ENCODE peak calls at places on chromosomes 4 and X, in six cellular contexts. L is epithelial cell of esophagus; J is CD8-positive, alpha-beta T cell; D is fibroblast of lung; U is gastrocnemius medialis; A is K562. P is an unnamed sample.

GRCh38 chrX:97310373-97310772 is 426.7 kb downstream of the RPA4 start:
- DNase-seq in A (no peak), J (no peak), U (no peak), L (peak; percentile 55), D (no peak), P (no peak)

GRCh38 chr4:158535130-158535614 is 13.5 kb downstream of the RXFP1 start:
- DNase-seq in D (peak; percentile 71), L (peak; percentile 64), A (no peak), U (no peak), J (no peak), P (no peak)

GRCh38 chr4:184350964-184351363 is 123.4 kb downstream of the IRF2 start:
- DNase-seq in U (no peak), A (no peak), L (no peak), J (no peak), D (no peak), P (no peak)

GRCh38 chr4:76665139-76665538 is 230.1 kb downstream of the SHROOM3 start:
- DNase-seq in A (no peak), L (peak; percentile 95), D (no peak), J (no peak), U (no peak), P (peak; percentile 80)

GRCh38 chr4:173214661-173215060 is 46.0 kb downstream of the GALNT7 start:
- DNase-seq in L (peak; percentile 47), U (no peak), A (no peak), J (no peak), D (peak; percentile 76), P (no peak)

GRCh38 chr4:40934671-40935070 is 184.9 kb downstream of the NSUN7 start:
- DNase-seq in A (no peak), D (no peak), J (no peak), U (no peak), L (no peak), P (no peak)

GRCh38 chr4:76589872-76590846 is 155.1 kb downstream of the SHROOM3 start:
- DNase-seq in L (no peak), A (no peak), U (no peak), D (peak; percentile 83), J (no peak), P (peak; percentile 68)

GRCh38 chr4:21769404-21770147 is 179.0 kb downstream of the KCNIP4 start:
- DNase-seq in L (peak; percentile 59), J (no peak), U (no peak), D (peak; percentile 69), A (no peak), P (peak; percentile 10)

GRCh38 chr4:72505314-72505744 is 63.7 kb downstream of the ADAMTS3 start:
- DNase-seq in U (no peak), J (no peak), A (peak; percentile 22), D (peak; percentile 73), L (peak; percentile 72), P (peak; percentile 2)

GRCh38 chr4:79042079-79042674 is 102.9 kb upstream of the PAQR3 start:
- DNase-seq in U (no peak), D (peak; percentile 54), A (peak; percentile 24), J (no peak), L (peak; percentile 46), P (peak; percentile 9)

GRCh38 chrX:106897259-106897658 is 5.9 kb downstream of the RIPPLY1 start:
- DNase-seq in A (no peak), D (peak; percentile 49), J (no peak), U (no peak), L (peak; percentile 53), P (no peak)

GRCh38 chr4:76059750-76060149 is 14.8 kb upstream of the ART3 start:
- DNase-seq in J (no peak), L (peak; percentile 91), D (peak; percentile 17), A (no peak), U (no peak), P (no peak)

GRCh38 chr4:104763554-104764210 is 269.0 kb upstream of the CXXC4 start:
- DNase-seq in U (no peak), L (no peak), A (no peak), J (no peak), D (no peak), P (no peak)

GRCh38 chrX:18010251-18010650 is 149.2 kb upstream of the RAI2 start:
- DNase-seq in D (no peak), L (no peak), U (no peak), J (no peak), A (no peak), P (no peak)

GRCh38 chrX:65196758-65197371 is 220.6 kb upstream of the ZC4H2 start:
- DNase-seq in J (no peak), A (no peak), L (peak; percentile 1), D (no peak), U (no peak), P (peak; percentile 37)

GRCh38 chr4:30757357-30757756 is 37.2 kb downstream of the PCDH7 start:
- DNase-seq in L (peak; percentile 98), U (no peak), D (peak; percentile 76), J (no peak), A (no peak), P (peak; percentile 42)

GRCh38 chr4:117134386-117134785 is 49.0 kb upstream of the TRAM1L1 start:
- DNase-seq in L (peak; percentile 61), J (no peak), A (no peak), D (peak; percentile 82), U (no peak), P (peak; percentile 41)

GRCh38 chr4:20829958-20830357 is 129.7 kb downstream of the PACRGL start:
- DNase-seq in U (no peak), D (no peak), L (peak; percentile 75), A (no peak), J (no peak), P (no peak)

GRCh38 chr4:139014391-139015268 is 951 bp upstream of the NOCT start:
- DNase-seq in J (no peak), U (no peak), D (peak; percentile 91), A (no peak), L (peak; percentile 95), P (peak; percentile 41)

GRCh38 chr4:140740906-140741670 is 15.1 kb downstream of the TBC1D9 start:
- DNase-seq in D (no peak), J (no peak), A (no peak), L (no peak), U (no peak), P (no peak)

GRCh38 chr4:113114884-113115283 is 65.4 kb downstream of the ANK2 start:
- DNase-seq in U (no peak), L (no peak), J (no peak), A (no peak), D (no peak), P (no peak)

GRCh38 chr4:24121395-24122175 is 231.7 kb upstream of the PPARGC1A start:
- DNase-seq in D (peak; percentile 31), A (no peak), J (no peak), L (no peak), U (no peak), P (no peak)
- TF ChIP-seq CTCF in D (no peak), A (no peak), J (no peak), L (no peak), U (no peak), P (no peak)

GRCh38 chr4:123941306-123941705 is 544.7 kb downstream of the SPRY1 start:
- DNase-seq in L (no peak), U (no peak), A (no peak), D (no peak), J (no peak), P (no peak)

GRCh38 chr4:123939621-123940020 is 543.0 kb downstream of the SPRY1 start:
- DNase-seq in J (no peak), A (no peak), L (peak; percentile 74), U (no peak), D (peak; percentile 85), P (no peak)

GRCh38 chr4:123937612-123938011 is 541.0 kb downstream of the SPRY1 start:
- DNase-seq in U (no peak), J (no peak), L (no peak), A (no peak), D (peak; percentile 19), P (no peak)

GRCh38 chr4:123940604-123941003 is 544.0 kb downstream of the SPRY1 start:
- DNase-seq in L (no peak), U (no peak), J (no peak), A (no peak), D (no peak), P (no peak)

GRCh38 chr4:123936615-123937014 is 540.0 kb downstream of the SPRY1 start:
- DNase-seq in J (no peak), A (no peak), U (no peak), L (no peak), D (no peak), P (no peak)
- TF ChIP-seq CTCF in J (no peak), A (no peak), U (no peak), L (no peak), D (no peak), P (no peak)

DNA sequence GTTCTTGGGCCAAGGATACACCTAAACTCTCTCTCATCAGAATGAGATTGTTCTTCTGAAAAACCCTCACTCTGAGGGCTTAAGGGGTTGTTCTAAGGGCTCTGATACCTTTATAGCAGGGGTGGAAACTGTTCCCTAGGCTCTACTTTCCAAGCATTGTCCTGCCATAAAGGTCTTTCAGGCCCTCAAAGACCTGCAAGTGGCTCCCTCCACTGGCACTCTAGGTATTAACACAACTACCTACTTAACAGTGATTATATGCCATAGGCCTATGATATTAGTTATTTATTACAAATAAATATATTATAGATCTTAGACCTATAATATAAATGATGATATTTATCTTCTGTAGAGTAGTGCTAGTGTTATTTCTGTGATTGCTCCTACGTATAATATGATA is 473.7 kb upstream of the RPS6KA3 start:
- DNase-seq in D (no peak), U (no peak), A (no peak), L (no peak), J (no peak), P (no peak)
- TF ChIP-seq CTCF in D (no peak), U (no peak), A (no peak), L (no peak), J (no peak), P (no peak)

GRCh38 chr4:6152879-6153705 is 47.3 kb downstream of the JAKMIP1 start:
- DNase-seq in D (no peak), J (no peak), U (no peak), L (no peak), A (no peak), P (no peak)

GRCh38 chr4:6147441-6147840 is 52.9 kb downstream of the JAKMIP1 start:
- DNase-seq in L (no peak), J (no peak), A (no peak), U (no peak), D (no peak), P (no peak)

GRCh38 chr4:6143603-6144181 is 56.7 kb downstream of the JAKMIP1 start:
- DNase-seq in A (no peak), L (no peak), J (no peak), D (no peak), U (no peak), P (no peak)

GRCh38 chr4:6150046-6150735 is 50.2 kb downstream of the JAKMIP1 start:
- DNase-seq in D (no peak), J (no peak), A (no peak), L (no peak), U (no peak), P (no peak)

DNA sequence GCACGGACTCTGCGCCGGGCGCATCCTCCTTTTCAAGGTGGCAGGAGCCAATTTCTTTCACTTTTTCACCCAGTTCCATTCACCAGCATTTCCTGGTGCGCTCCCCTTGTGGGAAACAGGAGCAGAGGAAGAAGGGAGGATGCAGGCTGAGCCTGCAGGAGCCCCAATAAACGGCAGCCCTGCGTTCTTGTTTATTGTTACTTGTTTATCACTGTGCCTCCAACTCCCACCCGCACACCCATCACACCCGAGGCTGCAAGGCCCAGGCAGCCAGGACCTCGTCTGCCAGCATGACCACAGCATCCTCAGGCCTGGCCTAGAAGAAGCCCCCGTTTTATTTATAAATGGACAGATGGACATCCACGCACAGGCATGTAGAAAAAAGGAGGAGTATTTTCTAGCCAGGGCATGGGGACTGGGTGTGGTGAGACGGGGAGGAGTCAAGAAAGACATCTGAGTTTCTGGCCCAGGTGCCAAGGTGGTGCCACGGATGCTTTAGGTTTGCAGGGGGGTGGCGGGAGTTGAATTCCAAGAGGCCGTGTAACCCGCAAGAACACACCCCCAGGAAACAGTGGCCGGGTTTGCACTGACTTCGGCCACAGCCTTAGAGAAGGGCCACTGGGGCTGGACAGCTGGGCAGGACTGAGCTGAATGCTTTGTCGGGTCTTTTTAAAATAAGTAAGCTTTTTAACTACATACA is 51.7 kb downstream of the JAKMIP1 start:
- DNase-seq in L (no peak), U (no peak), D (no peak), J (no peak), A (no peak), P (no peak)
- TF ChIP-seq CTCF in L (no peak), U (no peak), D (no peak), J (no peak), A (no peak), P (no peak)

P was measured in Calu3.